ENCODE peak calls at places on chromosome 4, in ten cellular contexts. A is cardiac fibroblast, U is IMR-90, V is GM23338, J is lung, P is foreskin fibroblast, M is hepatocyte, W is activated B cell treated with CpG ODN at 0.5 μM for 24 hours, D is GM10248, X is HFFc6. Y is an unnamed sample.

GRCh38 chr4:124947622-124948265 is 235.2 kb upstream of the ANKRD50 start:
- DNase-seq in W (no peak), D (no peak), A (peak; percentile 22), P (peak; percentile 21), J (no peak), M (no peak), U (no peak), V (no peak), X (peak; percentile 6), Y (no peak)

GRCh38 chr4:27088491-27088890 is 227.8 kb downstream of the STIM2 start:
- DNase-seq in W (no peak), D (no peak), U (no peak), M (no peak), A (no peak), X (no peak), P (no peak), J (no peak), V (no peak), Y (no peak)

GRCh38 chr4:138390286-138390685 is 148.1 kb upstream of the SLC7A11 start:
- DNase-seq in U (peak; percentile 41), X (no peak), A (peak; percentile 17), M (no peak), V (no peak), J (no peak), W (no peak), D (no peak), P (no peak), Y (no peak)

GRCh38 chr4:148444296-148445070 is 2.3 kb upstream of the NR3C2 start:
- DNase-seq in D (peak; percentile 21), V (peak; percentile 71), P (peak; percentile 40), A (no peak), X (no peak), M (peak; percentile 48), J (no peak), W (peak; percentile 58), U (no peak), Y (peak; percentile 69)

GRCh38 chr4:114021445-114021844 is 42.0 kb upstream of the ARSJ start:
- DNase-seq in W (no peak), A (peak; percentile 17), J (no peak), M (no peak), X (no peak), V (no peak), D (no peak), U (no peak), P (no peak), Y (no peak)

GRCh38 chr4:138909605-138910004 is 106.0 kb upstream of the NOCT start:
- DNase-seq in X (no peak), U (no peak), A (no peak), D (no peak), M (no peak), W (no peak), J (no peak), P (no peak), V (peak; percentile 35), Y (no peak)

GRCh38 chr4:150310159-150310895 is 232.1 kb downstream of the DCLK2 start:
- DNase-seq in W (no peak), J (no peak), D (no peak), A (peak; percentile 27), V (no peak), M (no peak), X (peak; percentile 67), U (peak; percentile 68), P (peak; percentile 79), Y (no peak)

GRCh38 chr4:63105839-63106238 is 1303.4 kb downstream of the TECRL start:
- DNase-seq in U (no peak), P (no peak), M (no peak), J (no peak), W (no peak), X (no peak), V (peak; percentile 28), A (no peak), D (no peak), Y (no peak)

GRCh38 chr4:52585379-52585778 is 73.7 kb downstream of the USP46 start:
- DNase-seq in W (no peak), P (no peak), U (no peak), D (no peak), A (no peak), M (no peak), X (no peak), V (no peak), J (no peak), Y (no peak)

GRCh38 chr4:52586069-52586468 is 73.0 kb downstream of the USP46 start:
- DNase-seq in W (no peak), P (no peak), U (peak; percentile 11), X (no peak), M (no peak), A (no peak), D (no peak), J (no peak), V (no peak), Y (no peak)

GRCh38 chr4:52588771-52589591 is 70.1 kb downstream of the USP46 start:
- DNase-seq in W (no peak), V (no peak), D (no peak), X (peak; percentile 58), M (no peak), J (no peak), A (peak; percentile 73), P (peak; percentile 67), U (peak; percentile 97), Y (no peak)

GRCh38 chr4:52592287-52592686 is 66.8 kb downstream of the USP46 start:
- DNase-seq in D (no peak), J (no peak), W (no peak), X (no peak), U (no peak), V (no peak), M (no peak), P (no peak), A (no peak), Y (no peak)

DNA sequence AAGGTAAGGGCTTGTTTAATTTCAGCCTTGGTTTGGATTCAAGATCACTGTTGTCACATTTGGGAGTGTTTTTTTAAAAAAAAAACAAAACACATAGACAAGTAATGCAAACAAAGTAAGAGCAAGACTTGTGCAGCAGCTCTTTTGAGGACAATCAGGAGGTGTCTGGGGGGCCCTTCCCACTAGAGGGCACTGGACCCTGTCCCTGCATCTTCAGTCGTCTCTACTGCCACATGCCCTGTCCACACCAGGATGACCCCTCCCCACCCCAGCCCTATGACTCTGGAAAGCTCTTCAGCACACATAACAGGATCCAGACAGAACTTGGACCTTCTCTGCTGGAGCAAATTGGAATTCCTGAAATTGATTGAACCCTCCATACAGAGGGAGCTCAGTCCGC is 71.0 kb downstream of the USP46 start:
- DNase-seq in A (peak; percentile 31), V (peak; percentile 68), X (no peak), P (peak; percentile 24), U (peak; percentile 13), M (peak; percentile 14), W (no peak), J (no peak), D (peak; percentile 43), Y (no peak)
- TF ChIP-seq CTCF in A (peak; percentile 38), V (peak; percentile 70), X (peak; percentile 72), P (peak; percentile 49), U (peak; percentile 42), M (peak; percentile 37), W (no peak), J (no peak), D (peak; percentile 46), Y (peak; percentile 27)

GRCh38 chr4:982814-983213 is 4.0 kb upstream of the IDUA start:
- DNase-seq in V (no peak), A (no peak), X (no peak), U (no peak), D (no peak), M (no peak), J (no peak), W (no peak), P (no peak), Y (no peak)

GRCh38 chr4:984336-985054 is 2.3 kb upstream of the IDUA start:
- DNase-seq in A (no peak), P (no peak), D (no peak), X (no peak), U (no peak), W (no peak), V (no peak), M (no peak), J (no peak), Y (no peak)

GRCh38 chr4:986949-987688 is at the start of gene IDUA:
- DNase-seq in D (peak; percentile 92), J (peak; percentile 85), U (peak; percentile 53), M (peak; percentile 90), V (peak; percentile 65), A (peak; percentile 72), W (peak; percentile 86), X (peak; percentile 81), P (peak; percentile 91), Y (peak; percentile 90)

GRCh38 chr4:986428-986948 is 356 bp upstream of the IDUA start:
- DNase-seq in X (no peak), A (peak; percentile 20), U (no peak), J (no peak), M (no peak), W (no peak), V (peak; percentile 79), D (no peak), P (no peak), Y (no peak)

GRCh38 chr4:985123-985830 is 1.6 kb upstream of the IDUA start:
- DNase-seq in A (peak; percentile 33), U (no peak), J (peak; percentile 74), V (peak; percentile 88), X (no peak), M (peak; percentile 85), P (peak; percentile 81), W (peak; percentile 57), D (peak; percentile 63), Y (no peak)
- TF ChIP-seq CTCF in A (no peak), U (no peak), J (no peak), V (no peak), X (no peak), M (no peak), P (no peak), W (no peak), D (no peak), Y (no peak)

GRCh38 chr4:152961041-152961751 is 25.1 kb downstream of the FHDC1 start:
- DNase-seq in W (no peak), V (no peak), D (no peak), X (no peak), J (no peak), U (no peak), A (peak; percentile 32), P (no peak), M (no peak), Y (no peak)

GRCh38 chr4:152956650-152957436 is 20.7 kb downstream of the FHDC1 start:
- DNase-seq in V (no peak), P (peak; percentile 70), M (peak; percentile 71), X (peak; percentile 29), U (peak; percentile 64), W (no peak), D (no peak), A (peak; percentile 21), J (no peak), Y (no peak)

GRCh38 chr4:152956167-152956566 is 20.0 kb downstream of the FHDC1 start:
- DNase-seq in U (no peak), W (no peak), V (no peak), J (no peak), P (no peak), A (no peak), D (no peak), X (no peak), M (no peak), Y (no peak)

GRCh38 chr4:152959080-152959479 is 23.0 kb downstream of the FHDC1 start:
- DNase-seq in M (no peak), D (no peak), U (no peak), V (no peak), A (no peak), W (no peak), P (no peak), J (no peak), X (no peak), Y (no peak)

GRCh38 chr4:152957437-152958185 is 21.5 kb downstream of the FHDC1 start:
- DNase-seq in U (no peak), M (peak; percentile 78), A (peak; percentile 43), V (peak; percentile 46), D (no peak), W (no peak), J (peak; percentile 49), X (no peak), P (no peak), Y (no peak)
- TF ChIP-seq CTCF in U (no peak), M (peak; percentile 5), A (no peak), V (no peak), D (no peak), W (no peak), J (no peak), X (no peak), P (no peak), Y (no peak)

GRCh38 chr4:23855912-23856605 is 33.8 kb downstream of the PPARGC1A start:
- DNase-seq in U (peak; percentile 68), V (no peak), J (no peak), D (no peak), P (peak; percentile 69), X (no peak), A (peak; percentile 22), W (no peak), M (no peak), Y (no peak)

GRCh38 chr4:23856630-23857029 is 33.2 kb downstream of the PPARGC1A start:
- DNase-seq in A (peak; percentile 13), V (no peak), M (peak; percentile 26), X (no peak), J (peak; percentile 44), D (no peak), P (no peak), U (no peak), W (no peak), Y (no peak)

GRCh38 chr4:23853986-23854385 is 35.9 kb downstream of the PPARGC1A start:
- DNase-seq in P (no peak), J (no peak), X (no peak), W (no peak), D (no peak), U (no peak), A (peak; percentile 23), V (no peak), M (no peak), Y (no peak)

GRCh38 chr4:23861897-23862296 is 27.9 kb downstream of the PPARGC1A start:
- DNase-seq in D (no peak), V (no peak), X (no peak), P (no peak), J (no peak), M (no peak), U (no peak), A (no peak), W (no peak), Y (no peak)

GRCh38 chr4:23857353-23857752 is 32.5 kb downstream of the PPARGC1A start:
- DNase-seq in P (peak; percentile 64), A (peak; percentile 58), X (no peak), J (no peak), V (no peak), U (peak; percentile 47), W (no peak), M (no peak), D (no peak), Y (no peak)
- TF ChIP-seq CTCF in P (peak; percentile 13), A (no peak), X (no peak), J (no peak), V (peak; percentile 31), U (peak; percentile 42), W (no peak), M (peak; percentile 44), D (no peak), Y (peak; percentile 7)

Y was measured in suprapubic skin.